ENCODE peak calls at places on chromosomes 1 and 21, in ten cellular contexts. H, Z, J, A, P, L, C, U, S and K are unnamed samples.
A peak's percentile ranks its signal among the peaks of the same experiment; 100 is the strongest.

GRCh38 chr1:6507037-6507428 is 15.6 kb upstream of the PLEKHG5 start:
- DNase-seq in H (peak; percentile 86), Z (no peak), J (no peak), A (no peak), P (no peak), L (no peak), C (no peak), U (no peak), S (no peak), K (no peak)

GRCh38 chr1:231053493-231054162 is 13.6 kb upstream of the FAM89A start:
- DNase-seq in H (no peak), Z (peak; percentile 83), J (no peak), A (peak; percentile 78), P (no peak), L (peak; percentile 62), C (peak; percentile 27), U (no peak), S (no peak), K (no peak)

GRCh38 chr1:40479156-40479555 is 2.1 kb downstream of the ZFP69 start:
- DNase-seq in H (no peak), Z (no peak), J (no peak), A (no peak), P (no peak), L (no peak), C (no peak), U (no peak), S (no peak), K (no peak)

GRCh38 chr1:16367968-16368910 is 1.2 kb downstream of the SZRD1 start:
- DNase-seq in H (peak; percentile 21), Z (peak; percentile 36), J (no peak), A (peak; percentile 66), P (no peak), L (no peak), C (no peak), U (peak; percentile 84), S (no peak), K (no peak)

GRCh38 chr1:159993911-159994310 is 37.9 kb downstream of the PIGM start:
- DNase-seq in H (no peak), Z (no peak), J (no peak), A (no peak), P (no peak), L (no peak), C (no peak), U (no peak), S (no peak), K (no peak)

GRCh38 chr1:207321790-207322530 is 482 bp downstream of the CD55 start:
- DNase-seq in H (peak; percentile 56), Z (peak; percentile 37), J (peak; percentile 38), A (no peak), P (no peak), L (no peak), C (no peak), U (peak; percentile 55), S (no peak), K (no peak)

GRCh38 chr1:196403803-196404690 is 204.2 kb downstream of the KCNT2 start:
- DNase-seq in H (no peak), Z (peak; percentile 75), J (no peak), A (no peak), P (no peak), L (peak; percentile 99), C (no peak), U (no peak), S (no peak), K (no peak)

GRCh38 chr1:48878191-48878940 is 101.7 kb upstream of the BEND5 start:
- DNase-seq in H (peak; percentile 15), Z (peak; percentile 88), J (peak; percentile 81), A (peak; percentile 91), P (no peak), L (peak; percentile 56), C (peak; percentile 70), U (no peak), S (no peak), K (no peak)

GRCh38 chr1:39900662-39901485 is 843 bp downstream of the MYCL start:
- DNase-seq in H (no peak), Z (peak; percentile 35), J (no peak), A (peak; percentile 62), P (peak; percentile 63), L (no peak), C (no peak), U (no peak), S (peak; percentile 64), K (peak; percentile 21)

GRCh38 chr1:85090225-85090624 is 41.9 kb upstream of the MCOLN3 start:
- DNase-seq in H (no peak), Z (no peak), J (no peak), A (no peak), P (no peak), L (no peak), C (no peak), U (no peak), S (no peak), K (no peak)

GRCh38 chr1:30319765-30320580 is 403.4 kb downstream of the MATN1 start:
- DNase-seq in H (no peak), Z (no peak), J (no peak), A (no peak), P (no peak), L (no peak), C (no peak), U (no peak), S (peak; percentile 59), K (no peak)

GRCh38 chr1:233679030-233679429 is 65.1 kb downstream of the KCNK1 start:
- DNase-seq in H (no peak), Z (no peak), J (no peak), A (no peak), P (no peak), L (no peak), C (no peak), U (no peak), S (no peak), K (no peak)

GRCh38 chr1:44108241-44108640 is 10.4 kb upstream of the KLF17 start:
- DNase-seq in H (no peak), Z (peak; percentile 51), J (no peak), A (peak; percentile 48), P (no peak), L (no peak), C (no peak), U (no peak), S (no peak), K (no peak)

GRCh38 chr1:46204406-46204742 is 1.2 kb downstream of the LURAP1 start:
- DNase-seq in H (no peak), Z (no peak), J (no peak), A (no peak), P (no peak), L (no peak), C (no peak), U (no peak), S (peak; percentile 86), K (no peak)

GRCh38 chr1:54249798-54250497 is 50.0 kb downstream of the MRPL37 start:
- DNase-seq in H (peak; percentile 52), Z (peak; percentile 52), J (peak; percentile 48), A (peak; percentile 85), P (no peak), L (no peak), C (no peak), U (peak; percentile 51), S (no peak), K (no peak)

GRCh38 chr1:160629286-160630210 is 17.3 kb downstream of the SLAMF1 start:
- DNase-seq in H (no peak), Z (no peak), J (no peak), A (no peak), P (peak; percentile 64), L (no peak), C (no peak), U (no peak), S (no peak), K (no peak)

GRCh38 chr1:66489972-66490601 is 43.9 kb upstream of the SGIP1 start:
- DNase-seq in H (no peak), Z (no peak), J (no peak), A (peak; percentile 54), P (no peak), L (no peak), C (no peak), U (no peak), S (no peak), K (no peak)

GRCh38 chr1:78236711-78237110 is 190.9 kb downstream of the GIPC2 start:
- DNase-seq in H (no peak), Z (no peak), J (no peak), A (peak; percentile 69), P (no peak), L (no peak), C (no peak), U (no peak), S (no peak), K (no peak)

GRCh38 chr1:99358771-99359170 is 94.5 kb downstream of the PLPPR4 start:
- DNase-seq in H (no peak), Z (no peak), J (no peak), A (no peak), P (no peak), L (no peak), C (no peak), U (no peak), S (no peak), K (no peak)
- TF ChIP-seq CTCF in H (no peak), Z (no peak), J (no peak), A (no peak), P (no peak), L (no peak), C (no peak), U (no peak), S (no peak), K (no peak)

GRCh38 chr1:12376236-12377064 is 146.6 kb downstream of the VPS13D start:
- DNase-seq in H (peak; percentile 35), Z (no peak), J (no peak), A (no peak), P (no peak), L (no peak), C (no peak), U (no peak), S (no peak), K (no peak)
- TF ChIP-seq CTCF in H (no peak), Z (no peak), J (no peak), A (no peak), P (no peak), L (no peak), C (no peak), U (no peak), S (no peak), K (no peak)

GRCh38 chr21:41374867-41375533 is 13.2 kb downstream of the MX2 start:
- DNase-seq in H (no peak), Z (no peak), J (no peak), A (no peak), P (peak; percentile 14), L (no peak), C (no peak), U (no peak), S (peak; percentile 48), K (no peak)
- TF ChIP-seq CTCF in H (no peak), Z (no peak), J (no peak), A (no peak), P (no peak), L (no peak), C (no peak), U (no peak), S (no peak), K (no peak)

DNA sequence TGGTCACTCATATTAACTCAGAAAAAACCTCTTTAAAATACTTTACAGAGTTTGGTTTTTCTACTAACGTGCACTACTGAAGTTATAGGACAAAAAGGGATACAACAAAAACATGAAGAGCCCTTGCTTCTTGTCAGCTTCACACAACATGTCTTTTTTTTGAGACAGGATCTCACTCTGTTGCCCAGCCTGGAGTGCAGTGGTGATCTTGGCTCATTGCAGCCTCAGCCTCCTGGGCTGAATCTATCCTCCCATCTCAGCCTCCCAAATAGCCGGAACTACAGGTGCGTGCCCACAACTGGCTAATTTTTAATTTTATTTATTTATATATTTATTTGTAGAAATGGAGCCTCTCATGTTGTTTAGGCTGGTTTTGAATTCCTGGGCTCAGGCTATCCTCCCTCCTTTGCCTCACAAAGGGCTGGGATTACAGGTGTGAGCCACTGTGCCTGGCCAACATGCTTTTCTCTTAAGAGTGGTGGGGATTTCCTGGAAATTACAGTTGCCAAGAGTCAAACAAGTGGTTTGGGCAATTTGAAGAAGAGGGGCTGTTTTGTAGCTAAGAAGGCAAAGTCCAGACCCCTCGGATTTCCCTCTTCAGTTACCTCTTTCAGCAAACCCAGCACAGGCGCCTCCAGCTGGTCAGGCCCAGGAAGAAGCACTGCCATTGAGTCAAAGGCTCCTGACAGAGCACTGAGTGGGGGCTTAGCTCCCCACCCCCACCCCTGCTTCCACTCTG is 6.4 kb upstream of the SMPDL3B start:
- DNase-seq in H (no peak), Z (no peak), J (peak; percentile 16), A (no peak), P (no peak), L (no peak), C (no peak), U (peak; percentile 29), S (no peak), K (no peak)
- TF ChIP-seq CTCF in H (peak; percentile 8), Z (peak; percentile 6), J (no peak), A (no peak), P (no peak), L (no peak), C (no peak), U (peak; percentile 36), S (no peak), K (no peak)